ENCODE peak calls at places on chromosomes 3 and 15, in five cellular contexts. O is CD4-positive, alpha-beta T cell; Q is AG09319; P is tibial nerve; H is CD8-positive, alpha-beta T cell. N is an unnamed sample.

GRCh38 chr3:138916824-138917223 is 30.1 kb downstream of the FOXL2 start:
- DNase-seq in O (no peak), P (no peak), Q (no peak), H (no peak), N (no peak)

GRCh38 chr3:79521221-79521848 is 246.5 kb downstream of the ROBO1 start:
- DNase-seq in P (no peak), O (no peak), Q (no peak), H (no peak), N (no peak)

GRCh38 chr15:90001683-90002427 is 731 bp downstream of the ZNF710 start:
- DNase-seq in H (peak; percentile 54), O (peak; percentile 29), Q (no peak), P (no peak), N (no peak)

GRCh38 chr15:31365655-31366127 is 39.1 kb downstream of the KLF13 start:
- DNase-seq in Q (peak; percentile 58), H (peak; percentile 84), O (peak; percentile 64), P (peak; percentile 95), N (peak; percentile 99)

GRCh38 chr3:50390523-50391177 is 31.3 kb upstream of the TMEM115 start:
- DNase-seq in H (no peak), Q (no peak), O (no peak), P (no peak), N (no peak)

GRCh38 chr3:141050913-141051632 is at the start of gene SPSB4:
- DNase-seq in H (no peak), Q (no peak), P (no peak), O (no peak), N (no peak)

GRCh38 chr3:126858887-126859286 is 124.0 kb upstream of the PLXNA1 start:
- DNase-seq in Q (no peak), P (no peak), H (no peak), O (no peak), N (no peak)

GRCh38 chr3:75294124-75294523 is 370.0 kb upstream of the FRG2C start:
- DNase-seq in P (no peak), O (no peak), H (no peak), Q (no peak), N (peak; percentile 64)

GRCh38 chr3:138404121-138404520 is 30.3 kb upstream of the ESYT3 start:
- DNase-seq in H (no peak), Q (no peak), O (no peak), P (no peak), N (no peak)

GRCh38 chr3:12423131-12423530 is 61.1 kb upstream of the TSEN2 start:
- DNase-seq in H (no peak), P (no peak), Q (no peak), O (no peak), N (no peak)

GRCh38 chr3:4695846-4696245 is 202.7 kb downstream of the ITPR1 start:
- DNase-seq in O (no peak), P (no peak), Q (no peak), H (no peak), N (no peak)

GRCh38 chr3:42706721-42707619 is 4.4 kb upstream of the HHATL start:
- DNase-seq in Q (no peak), O (no peak), H (no peak), P (no peak), N (no peak)

GRCh38 chr15:80527961-80528360 is 123.8 kb downstream of the ARNT2 start:
- DNase-seq in O (no peak), H (no peak), P (no peak), Q (no peak), N (no peak)

GRCh38 chr15:76342382-76343201 is 6.0 kb downstream of the ISL2 start:
- DNase-seq in O (no peak), H (no peak), P (no peak), Q (no peak), N (no peak)

GRCh38 chr3:9946112-9947024 is 5.8 kb downstream of the PRRT3 start:
- DNase-seq in P (peak; percentile 75), H (peak; percentile 75), Q (peak; percentile 67), O (peak; percentile 75), N (peak; percentile 87)

GRCh38 chr3:184631339-184631965 is 69.9 kb downstream of the EPHB3 start:
- DNase-seq in O (no peak), P (no peak), H (no peak), Q (no peak), N (no peak)

GRCh38 chr15:91603681-91604080 is 249.8 kb upstream of the SLCO3A1 start:
- DNase-seq in P (no peak), O (no peak), Q (no peak), H (no peak), N (no peak)

GRCh38 chr3:148981236-148981635 is 10.1 kb upstream of the GYG1 start:
- DNase-seq in Q (no peak), O (no peak), P (no peak), H (no peak), N (no peak)

GRCh38 chr15:27722102-27722501 is 377.0 kb downstream of the OCA2 start:
- DNase-seq in H (no peak), Q (no peak), O (no peak), P (no peak), N (no peak)

GRCh38 chr3:178131801-178132200 is 404.4 kb upstream of the KCNMB2 start:
- DNase-seq in P (no peak), Q (no peak), H (no peak), O (no peak), N (no peak)

GRCh38 chr15:37792351-37792750 is 142.1 kb upstream of the TMCO5A start:
- DNase-seq in P (no peak), H (no peak), O (no peak), Q (no peak), N (no peak)

GRCh38 chr15:47872869-47873301 is 155.6 kb downstream of the SEMA6D start:
- DNase-seq in P (no peak), O (no peak), Q (no peak), H (no peak), N (no peak)

GRCh38 chr15:100663066-100663465 is 60.7 kb downstream of the ASB7 start:
- DNase-seq in O (no peak), Q (no peak), H (no peak), P (no peak), N (no peak)

DNA sequence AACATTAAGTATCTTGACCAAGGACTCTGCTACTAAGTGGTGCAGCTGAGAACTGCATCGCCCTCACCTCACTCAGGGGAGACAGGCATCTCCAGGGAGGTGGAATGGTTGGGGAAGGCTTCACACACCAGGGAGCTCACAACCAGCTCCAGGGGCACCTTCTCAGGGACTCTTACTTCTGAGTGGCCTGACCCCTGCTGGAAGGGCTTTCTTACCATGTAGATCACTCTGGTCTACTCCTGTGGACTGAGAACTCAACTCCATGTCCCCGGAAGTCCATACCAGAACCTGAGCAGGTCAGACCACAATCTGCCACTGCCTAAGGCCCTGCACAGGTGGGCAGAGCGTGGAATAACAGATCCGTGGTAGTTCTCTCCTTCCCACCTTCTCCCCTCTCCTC is 140.5 kb downstream of the TLE3 start:
- DNase-seq in H (no peak), O (no peak), Q (no peak), P (no peak), N (no peak)
- TF ChIP-seq CTCF in H (no peak), O (no peak), Q (no peak), P (no peak), N (no peak)

DNA sequence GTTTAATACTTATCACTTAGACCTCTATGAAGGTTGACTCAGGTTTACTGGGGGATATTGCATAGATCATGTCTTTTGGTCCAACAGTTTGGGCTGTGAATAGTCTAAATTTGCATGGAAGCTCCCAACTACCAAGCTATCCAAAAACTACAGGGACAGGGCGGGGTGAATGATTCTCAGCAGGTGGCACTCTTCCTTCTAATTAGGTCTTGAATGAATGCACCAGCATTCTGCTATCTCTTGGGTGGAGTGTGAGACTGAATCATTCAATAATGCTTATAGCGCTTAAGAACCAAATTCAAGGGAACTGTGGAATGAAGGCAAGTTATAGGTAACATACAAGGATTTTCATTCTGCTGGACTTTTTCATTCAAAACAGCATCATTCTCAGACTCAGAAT is 346.3 kb downstream of the TIGIT start:
- DNase-seq in P (no peak), H (no peak), O (no peak), Q (no peak), N (no peak)
- TF ChIP-seq CTCF in P (no peak), H (no peak), O (no peak), Q (no peak), N (no peak)

GRCh38 chr15:75038948-75039533 is 15.7 kb downstream of the PPCDC start:
- DNase-seq in P (no peak), O (no peak), Q (no peak), H (no peak), N (no peak)

GRCh38 chr15:75045332-75046015 is 22.1 kb downstream of the PPCDC start:
- DNase-seq in P (no peak), Q (no peak), O (no peak), H (no peak), N (no peak)

GRCh38 chr15:75042730-75043508 is 19.5 kb downstream of the PPCDC start:
- DNase-seq in O (peak; percentile 17), P (peak; percentile 47), H (peak; percentile 65), Q (no peak), N (peak; percentile 89)

GRCh38 chr15:75044258-75044878 is 21.0 kb downstream of the PPCDC start:
- DNase-seq in O (no peak), Q (no peak), H (no peak), P (no peak), N (no peak)

GRCh38 chr15:75043509-75044257 is 20.3 kb downstream of the PPCDC start:
- DNase-seq in H (peak; percentile 26), Q (peak; percentile 99), P (peak; percentile 96), O (no peak), N (peak; percentile 100)
- TF ChIP-seq CTCF in H (no peak), Q (peak; percentile 72), P (peak; percentile 45), O (no peak), N (peak; percentile 19)

GRCh38 chr3:125163739-125164601 is 48.6 kb downstream of the SLC12A8 start:
- DNase-seq in H (no peak), O (no peak), P (no peak), Q (no peak), N (no peak)

GRCh38 chr3:125168711-125169410 is 43.7 kb downstream of the SLC12A8 start:
- DNase-seq in Q (no peak), H (no peak), P (no peak), O (no peak), N (no peak)

GRCh38 chr3:125166581-125166980 is 46.0 kb downstream of the SLC12A8 start:
- DNase-seq in O (no peak), Q (no peak), P (no peak), H (no peak), N (no peak)

GRCh38 chr3:125165948-125166553 is 46.5 kb downstream of the SLC12A8 start:
- DNase-seq in O (no peak), H (no peak), Q (no peak), P (no peak), N (no peak)

DNA sequence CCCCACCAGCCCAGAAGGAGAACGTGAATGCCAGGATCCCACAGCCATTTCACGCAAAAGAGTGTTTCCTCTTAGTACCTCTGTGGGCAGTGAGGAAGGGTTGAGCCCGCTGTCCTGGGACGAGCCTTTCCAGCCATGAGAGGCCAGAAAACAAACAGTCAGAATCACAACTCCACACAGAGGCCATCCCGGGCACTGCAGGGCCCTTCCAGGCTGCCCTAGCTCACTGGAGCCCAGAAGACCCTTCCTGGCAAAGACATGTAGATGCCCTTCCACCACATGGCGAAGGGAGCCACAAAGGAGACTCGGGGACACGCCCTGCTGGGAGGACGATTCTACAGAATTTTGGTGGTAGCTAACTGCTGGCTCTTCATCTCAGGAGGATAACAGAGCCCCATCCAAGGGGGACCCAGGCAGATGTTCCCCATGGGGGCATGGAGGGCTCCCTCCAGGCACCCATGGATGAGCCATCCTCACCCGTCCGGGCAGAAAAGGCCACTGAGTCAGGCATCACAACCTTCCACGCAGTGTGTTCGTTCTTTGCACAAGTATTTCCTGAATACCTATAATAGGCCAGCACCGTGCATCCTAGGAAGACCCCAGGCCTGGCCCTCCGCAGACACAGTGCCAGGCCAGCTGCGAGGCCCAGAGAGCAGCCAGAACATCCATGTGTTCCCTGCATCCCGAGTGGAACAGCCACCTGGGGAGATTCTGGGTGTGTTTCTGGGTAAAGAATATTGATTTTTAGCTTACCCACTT is 47.2 kb downstream of the SLC12A8 start:
- DNase-seq in O (no peak), Q (no peak), H (no peak), P (no peak), N (no peak)
- TF ChIP-seq CTCF in O (no peak), Q (peak; percentile 84), H (no peak), P (peak; percentile 48), N (peak; percentile 75)